ENCODE peak calls at places on chromosomes 11 and 22, in nine cellular contexts. One of them, this sample, is unnamed.

GRCh38 chr22:48475661-48476345 is 1351.9 kb downstream of the BRD1 start:
- DNase-seq in GM23248: no peak
- DNase-seq in H1: no peak
- DNase-seq in endothelial cell of umbilical vein: no peak
- DNase-seq in A673: no peak
- DNase-seq in keratinocyte: no peak
- DNase-seq in MM.1S: no peak
- DNase-seq in K562: no peak
- DNase-seq in PC-9: no peak
- DNase-seq in this sample: no peak

GRCh38 chr22:28986366-28986765 is 75.3 kb downstream of the C22orf31 start:
- DNase-seq in MM.1S: no peak
- DNase-seq in K562: no peak
- DNase-seq in keratinocyte: no peak
- DNase-seq in H1: no peak
- DNase-seq in endothelial cell of umbilical vein: no peak
- DNase-seq in A673: peak; percentile 10
- DNase-seq in GM23248: no peak
- DNase-seq in PC-9: peak; percentile 61
- DNase-seq in this sample: peak; percentile 79

GRCh38 chr11:102573851-102574250 is 43.3 kb upstream of the MMP7 start:
- DNase-seq in H1: no peak
- DNase-seq in keratinocyte: no peak
- DNase-seq in GM23248: no peak
- DNase-seq in MM.1S: no peak
- DNase-seq in A673: peak; percentile 40
- DNase-seq in PC-9: no peak
- DNase-seq in endothelial cell of umbilical vein: no peak
- DNase-seq in K562: no peak
- DNase-seq in this sample: peak; percentile 53

GRCh38 chr22:46122511-46122971 is 27.8 kb upstream of the PPARA start:
- DNase-seq in K562: peak; percentile 81
- DNase-seq in PC-9: no peak
- DNase-seq in MM.1S: peak; percentile 67
- DNase-seq in keratinocyte: no peak
- DNase-seq in A673: peak; percentile 76
- DNase-seq in H1: no peak
- DNase-seq in endothelial cell of umbilical vein: peak; percentile 43
- DNase-seq in GM23248: peak; percentile 80
- DNase-seq in this sample: no peak

GRCh38 chr11:126061707-126062678 is 673 bp downstream of the CDON start:
- DNase-seq in MM.1S: peak; percentile 32
- DNase-seq in GM23248: peak; percentile 76
- DNase-seq in keratinocyte: no peak
- DNase-seq in endothelial cell of umbilical vein: peak; percentile 36
- DNase-seq in K562: peak; percentile 24
- DNase-seq in A673: peak; percentile 77
- DNase-seq in H1: no peak
- DNase-seq in PC-9: peak; percentile 56
- DNase-seq in this sample: no peak

GRCh38 chr11:87437844-87438223 is 400.1 kb downstream of the TMEM135 start:
- DNase-seq in keratinocyte: peak; percentile 38
- DNase-seq in H1: no peak
- DNase-seq in endothelial cell of umbilical vein: no peak
- DNase-seq in K562: no peak
- DNase-seq in PC-9: peak; percentile 79
- DNase-seq in A673: no peak
- DNase-seq in MM.1S: no peak
- DNase-seq in GM23248: peak; percentile 84
- DNase-seq in this sample: peak; percentile 89

GRCh38 chr11:32176223-32176811 is 85.4 kb downstream of the RCN1 start:
- DNase-seq in MM.1S: peak; percentile 71
- DNase-seq in A673: peak; percentile 100
- DNase-seq in PC-9: peak; percentile 81
- DNase-seq in endothelial cell of umbilical vein: peak; percentile 88
- DNase-seq in H1: peak; percentile 59
- DNase-seq in GM23248: peak; percentile 80
- DNase-seq in keratinocyte: peak; percentile 50
- DNase-seq in K562: peak; percentile 86
- DNase-seq in this sample: peak; percentile 44

GRCh38 chr11:121473064-121473777 is 20.5 kb upstream of the SORL1-AS1 start:
- DNase-seq in GM23248: peak; percentile 68
- DNase-seq in H1: no peak
- DNase-seq in K562: no peak
- DNase-seq in MM.1S: no peak
- DNase-seq in endothelial cell of umbilical vein: no peak
- DNase-seq in A673: peak; percentile 85
- DNase-seq in PC-9: no peak
- DNase-seq in keratinocyte: no peak
- DNase-seq in this sample: peak; percentile 84

GRCh38 chr11:3995949-3996554 is 98.5 kb upstream of the RRM1 start:
- DNase-seq in K562: peak; percentile 73
- DNase-seq in GM23248: peak; percentile 81
- DNase-seq in PC-9: no peak
- DNase-seq in keratinocyte: no peak
- DNase-seq in endothelial cell of umbilical vein: peak; percentile 82
- DNase-seq in MM.1S: no peak
- DNase-seq in H1: no peak
- DNase-seq in A673: peak; percentile 88
- DNase-seq in this sample: peak; percentile 22

GRCh38 chr11:32081129-32081641 is 9.7 kb upstream of the RCN1 start:
- DNase-seq in keratinocyte: no peak
- DNase-seq in MM.1S: peak; percentile 49
- DNase-seq in H1: no peak
- DNase-seq in GM23248: peak; percentile 78
- DNase-seq in endothelial cell of umbilical vein: no peak
- DNase-seq in A673: peak; percentile 46
- DNase-seq in K562: peak; percentile 5
- DNase-seq in PC-9: peak; percentile 71
- DNase-seq in this sample: peak; percentile 47

GRCh38 chr11:65431452-65432132 is 9.0 kb downstream of the NEAT1 start:
- DNase-seq in H1: no peak
- DNase-seq in A673: no peak
- DNase-seq in GM23248: peak; percentile 51
- DNase-seq in MM.1S: peak; percentile 72
- DNase-seq in PC-9: no peak
- DNase-seq in endothelial cell of umbilical vein: peak; percentile 35
- DNase-seq in keratinocyte: no peak
- DNase-seq in K562: no peak
- DNase-seq in this sample: peak; percentile 35

GRCh38 chr11:72483412-72484186 is 49.3 kb upstream of the CLPB start:
- DNase-seq in H1: no peak
- DNase-seq in keratinocyte: no peak
- DNase-seq in GM23248: peak; percentile 9
- DNase-seq in endothelial cell of umbilical vein: peak; percentile 92
- DNase-seq in PC-9: peak; percentile 47
- DNase-seq in MM.1S: peak; percentile 11
- DNase-seq in K562: no peak
- DNase-seq in A673: peak; percentile 64
- DNase-seq in this sample: peak; percentile 10

GRCh38 chr22:37210041-37210803 is 2.1 kb downstream of the SSTR3 start:
- DNase-seq in A673: no peak
- DNase-seq in GM23248: no peak
- DNase-seq in PC-9: no peak
- DNase-seq in keratinocyte: no peak
- DNase-seq in K562: no peak
- DNase-seq in H1: no peak
- DNase-seq in endothelial cell of umbilical vein: no peak
- DNase-seq in MM.1S: no peak
- DNase-seq in this sample: no peak

GRCh38 chr11:71384561-71384960 is 63.6 kb downstream of the DHCR7 start:
- DNase-seq in keratinocyte: no peak
- DNase-seq in K562: no peak
- DNase-seq in endothelial cell of umbilical vein: no peak
- DNase-seq in MM.1S: no peak
- DNase-seq in A673: no peak
- DNase-seq in GM23248: no peak
- DNase-seq in H1: no peak
- DNase-seq in PC-9: no peak
- DNase-seq in this sample: no peak

GRCh38 chr11:127816959-127817358 is 770.4 kb downstream of the ETS1 start:
- DNase-seq in PC-9: peak; percentile 32
- DNase-seq in endothelial cell of umbilical vein: no peak
- DNase-seq in GM23248: peak; percentile 6
- DNase-seq in keratinocyte: no peak
- DNase-seq in A673: no peak
- DNase-seq in K562: no peak
- DNase-seq in H1: no peak
- DNase-seq in MM.1S: peak; percentile 37
- DNase-seq in this sample: no peak

DNA sequence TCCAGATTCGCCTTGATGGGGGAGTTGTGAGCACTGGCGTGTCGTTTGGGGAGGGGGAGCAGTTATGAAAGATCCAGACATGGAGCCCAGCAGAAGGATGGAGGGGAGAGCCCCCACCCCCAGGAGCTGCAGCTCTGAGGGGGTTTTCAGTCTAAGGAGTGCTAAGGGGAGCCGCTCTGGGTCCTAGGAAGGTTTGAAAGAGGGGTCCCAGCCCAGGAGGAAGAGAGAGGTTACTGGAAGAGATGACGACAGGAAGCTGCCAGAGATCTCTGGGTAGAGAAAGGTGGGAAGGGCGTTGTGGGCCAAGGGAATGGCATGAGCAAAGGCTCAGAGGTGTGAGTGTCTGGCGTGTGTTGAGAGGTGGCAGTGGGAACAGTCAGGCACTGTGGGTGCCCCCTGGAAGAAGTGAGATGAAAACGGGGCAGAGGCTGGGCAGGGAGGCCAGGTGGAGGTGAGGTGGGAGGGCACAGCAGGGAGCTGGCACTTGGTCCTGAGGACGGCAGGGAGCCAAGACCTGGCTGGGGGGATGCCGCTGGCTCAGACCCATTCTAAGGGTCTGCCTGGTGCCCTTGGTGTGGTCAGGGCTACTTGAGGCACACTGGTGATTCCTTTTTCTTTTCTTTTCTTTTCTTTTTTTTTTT is 1.8 kb downstream of the MGAT3 start:
- DNase-seq in K562: no peak
- DNase-seq in MM.1S: no peak
- DNase-seq in endothelial cell of umbilical vein: no peak
- DNase-seq in GM23248: no peak
- DNase-seq in A673: no peak
- DNase-seq in H1: no peak
- DNase-seq in keratinocyte: no peak
- DNase-seq in PC-9: no peak
- DNase-seq in this sample: no peak
- TF ChIP-seq EZH2 in K562: no peak
- TF ChIP-seq EZH2 in MM.1S: no peak
- TF ChIP-seq EZH2 in endothelial cell of umbilical vein: no peak
- TF ChIP-seq EZH2 in GM23248: peak; percentile 22
- TF ChIP-seq EZH2 in A673: no peak
- TF ChIP-seq EZH2 in H1: peak; percentile 21
- TF ChIP-seq EZH2 in keratinocyte: peak; percentile 38
- TF ChIP-seq EZH2 in PC-9: no peak
- TF ChIP-seq EZH2 in this sample: peak; percentile 47

GRCh38 chr11:111358038-111359001 is 20.8 kb downstream of the POU2AF1 start:
- DNase-seq in K562: no peak
- DNase-seq in A673: no peak
- DNase-seq in endothelial cell of umbilical vein: no peak
- DNase-seq in GM23248: no peak
- DNase-seq in keratinocyte: no peak
- DNase-seq in PC-9: no peak
- DNase-seq in H1: no peak
- DNase-seq in MM.1S: no peak
- DNase-seq in this sample: no peak
- H3K27ac ChIP-seq in K562: no peak overlapping the region
- H3K27ac ChIP-seq in A673: no peak overlapping the region
- H3K27ac ChIP-seq in endothelial cell of umbilical vein: no peak overlapping the region
- H3K27ac ChIP-seq in GM23248: no peak overlapping the region
- H3K27ac ChIP-seq in keratinocyte: no peak overlapping the region
- H3K27ac ChIP-seq in PC-9: no peak overlapping the region
- H3K27ac ChIP-seq in H1: no peak overlapping the region
- H3K27ac ChIP-seq in MM.1S: no peak overlapping the region
- H3K27ac ChIP-seq in this sample: no peak overlapping the region

DNA sequence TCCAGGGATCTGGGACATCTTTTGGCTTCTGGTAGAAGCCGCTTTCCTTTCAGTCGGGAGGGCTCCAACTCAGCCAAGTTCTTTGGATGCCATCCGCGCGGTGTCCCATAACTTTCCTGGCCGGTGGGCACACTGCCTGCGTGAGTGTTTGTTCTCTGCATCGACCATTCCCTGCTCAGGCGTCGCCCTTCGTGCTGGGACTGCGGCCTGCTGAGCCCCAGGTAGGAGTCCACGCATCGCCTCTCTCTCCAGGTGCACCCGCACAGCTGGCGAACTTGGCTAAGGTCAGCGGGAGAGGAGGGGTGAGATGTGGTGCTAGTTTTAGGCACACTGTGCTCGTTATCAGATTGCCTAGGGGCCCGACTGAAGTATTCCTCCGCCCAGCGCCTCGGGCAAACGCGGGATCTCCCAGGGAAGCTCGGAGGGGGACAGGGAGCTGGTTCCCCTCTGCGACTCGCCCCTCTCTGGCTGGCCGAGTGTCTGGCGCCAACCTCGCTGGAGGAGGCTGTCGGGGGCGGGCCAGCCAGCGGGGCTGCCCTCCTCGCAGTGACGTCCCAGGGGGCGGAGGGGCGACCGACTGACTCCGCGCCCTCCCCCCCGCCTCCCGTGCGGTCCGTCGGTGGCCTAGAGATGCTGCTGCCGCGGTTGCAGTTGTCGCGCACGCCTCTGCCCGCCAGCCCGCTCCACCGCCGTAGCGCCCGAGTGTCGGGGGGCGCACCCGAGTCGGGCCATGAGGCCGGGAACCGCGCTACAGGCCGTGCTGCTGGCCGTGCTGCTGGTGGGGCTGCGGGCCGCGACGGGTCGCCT is at the start of gene LAYN:
- DNase-seq in H1: no peak
- DNase-seq in keratinocyte: no peak
- DNase-seq in K562: no peak
- DNase-seq in A673: peak; percentile 81
- DNase-seq in PC-9: no peak
- DNase-seq in GM23248: peak; percentile 89
- DNase-seq in endothelial cell of umbilical vein: no peak
- DNase-seq in MM.1S: no peak
- DNase-seq in this sample: no peak
- TF ChIP-seq EZH2 in H1: peak; percentile 36
- TF ChIP-seq EZH2 in keratinocyte: no peak
- TF ChIP-seq EZH2 in K562: no peak
- TF ChIP-seq EZH2 in A673: no peak
- TF ChIP-seq EZH2 in PC-9: no peak
- TF ChIP-seq EZH2 in GM23248: no peak
- TF ChIP-seq EZH2 in endothelial cell of umbilical vein: peak; percentile 48
- TF ChIP-seq EZH2 in MM.1S: no peak
- TF ChIP-seq EZH2 in this sample: no peak

DNA sequence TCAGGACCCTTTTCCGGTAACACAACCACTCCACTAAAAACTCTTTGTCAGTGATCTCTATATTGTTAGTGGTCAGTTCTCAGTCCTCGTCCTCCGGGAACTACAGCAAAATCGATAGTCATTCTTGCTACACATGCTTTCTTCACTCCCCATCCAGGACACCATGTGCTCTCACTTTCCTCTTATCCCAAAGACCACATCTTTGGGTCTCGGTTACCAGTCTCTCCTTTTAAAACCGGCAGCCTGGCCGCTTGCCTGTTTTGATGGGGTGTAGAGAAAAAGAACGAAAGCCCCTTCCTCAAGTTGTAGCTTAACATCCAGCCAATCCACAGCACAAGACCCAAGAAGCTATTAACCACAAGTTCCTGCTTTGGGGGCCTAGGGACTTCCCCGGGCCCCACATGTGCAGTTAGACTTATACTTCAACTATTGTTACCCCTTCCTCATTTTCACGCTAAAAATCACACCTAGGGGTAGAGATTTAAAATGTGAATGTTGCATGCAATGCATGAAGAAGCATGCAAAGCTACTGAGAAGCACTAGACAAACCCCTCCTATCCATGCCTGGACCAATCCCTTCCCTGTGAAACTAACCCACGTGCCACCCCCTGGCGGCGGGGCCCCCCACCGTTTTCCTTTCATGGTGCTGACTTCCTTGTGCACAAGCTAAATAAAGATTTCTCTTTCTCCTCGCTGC is 1.5 kb upstream of the TOLLIP start:
- DNase-seq in PC-9: no peak
- DNase-seq in keratinocyte: no peak
- DNase-seq in MM.1S: no peak
- DNase-seq in A673: no peak
- DNase-seq in GM23248: no peak
- DNase-seq in endothelial cell of umbilical vein: no peak
- DNase-seq in K562: no peak
- DNase-seq in H1: no peak
- DNase-seq in this sample: no peak
- H3K27ac ChIP-seq in PC-9: peak overlapping the region; percentile 74
- H3K27ac ChIP-seq in keratinocyte: no peak overlapping the region
- H3K27ac ChIP-seq in MM.1S: peak overlapping the region; percentile 76
- H3K27ac ChIP-seq in A673: no peak overlapping the region
- H3K27ac ChIP-seq in GM23248: no peak overlapping the region
- H3K27ac ChIP-seq in endothelial cell of umbilical vein: no peak overlapping the region
- H3K27ac ChIP-seq in K562: no peak overlapping the region
- H3K27ac ChIP-seq in H1: no peak overlapping the region
- H3K27ac ChIP-seq in this sample: no peak overlapping the region